ENCODE peak calls at places on chromosomes 11 and 22, in ten cellular contexts. D is psoas muscle, P is gastrocnemius medialis, L is brain microvascular endothelial cell, I is fibroblast of the aortic adventitia, T is LNCaP clone FGC, S is HCT116, W is fibroblast of pulmonary artery, A is body of pancreas, O is K562. Z is an unnamed sample.

GRCh38 chr11:2942447-2942846 is 13.2 kb upstream of the PHLDA2 start:
- DNase-seq in D (no peak), P (no peak), L (no peak), I (no peak), T (no peak), S (no peak), W (no peak), A (no peak), O (no peak), Z (no peak)

GRCh38 chr11:30719420-30719819 is 133.3 kb upstream of the MPPED2 start:
- DNase-seq in D (no peak), P (no peak), L (no peak), I (no peak), T (no peak), S (no peak), W (no peak), A (no peak), O (no peak), Z (no peak)

GRCh38 chr11:119797736-119798135 is 68.7 kb upstream of the NECTIN1 start:
- DNase-seq in D (no peak), P (no peak), L (no peak), I (no peak), T (no peak), S (no peak), W (no peak), A (no peak), O (no peak), Z (no peak)

GRCh38 chr11:102318469-102318868 is 1.2 kb downstream of the BIRC3 start:
- DNase-seq in D (no peak), P (no peak), L (no peak), I (peak), T (no peak), S (no peak), W (no peak), A (no peak), O (no peak), Z (no peak)

GRCh38 chr11:75352417-75353206 is 1.2 kb upstream of the ARRB1 start:
- DNase-seq in D (no peak), P (no peak), L (no peak), I (no peak), T (no peak), S (no peak), W (no peak), A (peak), O (peak), Z (no peak)

GRCh38 chr11:118929496-118930151 is 3.9 kb upstream of the BCL9L start:
- DNase-seq in D (peak), P (peak), L (peak), I (peak), T (peak), S (peak), W (peak), A (peak), O (peak), Z (peak)

GRCh38 chr22:42067706-42068350 is 2.8 kb downstream of the NAGA start:
- DNase-seq in D (no peak), P (no peak), L (no peak), I (no peak), T (no peak), S (no peak), W (no peak), A (no peak), O (no peak), Z (no peak)

GRCh38 chr22:24156915-24157782 is 24.1 kb upstream of the SUSD2 start:
- DNase-seq in D (peak), P (peak), L (peak), I (peak), T (no peak), S (peak), W (peak), A (peak), O (peak), Z (no peak)

GRCh38 chr11:97963528-97964331 is 1057.0 kb upstream of the CNTN5 start:
- DNase-seq in D (no peak), P (no peak), L (no peak), I (peak), T (no peak), S (no peak), W (peak), A (no peak), O (peak), Z (no peak)

GRCh38 chr22:28884754-28885375 is 1.5 kb downstream of the ZNRF3 start:
- DNase-seq in D (no peak), P (no peak), L (no peak), I (no peak), T (no peak), S (no peak), W (no peak), A (no peak), O (no peak), Z (no peak)

GRCh38 chr11:128553662-128554392 is 33.5 kb downstream of the ETS1 start:
- DNase-seq in D (no peak), P (no peak), L (no peak), I (peak), T (no peak), S (no peak), W (peak), A (no peak), O (no peak), Z (no peak)

GRCh38 chr11:117818036-117818858 is 6.3 kb downstream of the FXYD2 start:
- DNase-seq in D (peak), P (no peak), L (peak), I (no peak), T (no peak), S (no peak), W (peak), A (no peak), O (peak), Z (no peak)

GRCh38 chr22:38653741-38654140 is 2.5 kb downstream of the FAM227A start:
- DNase-seq in D (no peak), P (no peak), L (no peak), I (no peak), T (no peak), S (no peak), W (no peak), A (no peak), O (no peak), Z (no peak)

GRCh38 chr11:124402326-124402922 is 3.6 kb upstream of the OR8B3 start:
- DNase-seq in D (no peak), P (no peak), L (peak), I (peak), T (peak), S (peak), W (peak), A (peak), O (peak), Z (peak)

GRCh38 chr11:86620796-86621575 is 51.4 kb downstream of the ME3 start:
- DNase-seq in D (no peak), P (no peak), L (no peak), I (peak), T (no peak), S (no peak), W (peak), A (no peak), O (no peak), Z (peak)

GRCh38 chr11:31799794-31800397 is 11.2 kb downstream of the PAX6 start:
- DNase-seq in D (no peak), P (no peak), L (no peak), I (no peak), T (no peak), S (no peak), W (no peak), A (no peak), O (no peak), Z (no peak)

GRCh38 chr11:32231909-32232493 is 141.1 kb downstream of the RCN1 start:
- DNase-seq in D (no peak), P (no peak), L (peak), I (peak), T (peak), S (peak), W (peak), A (no peak), O (peak), Z (no peak)

GRCh38 chr11:131392528-131393255 is 22.3 kb downstream of the NTM start:
- DNase-seq in D (no peak), P (no peak), L (no peak), I (no peak), T (no peak), S (no peak), W (no peak), A (no peak), O (no peak), Z (no peak)

GRCh38 chr22:27842236-27842993 is 40.9 kb upstream of the MN1 start:
- DNase-seq in D (no peak), P (no peak), L (no peak), I (no peak), T (no peak), S (no peak), W (no peak), A (no peak), O (no peak), Z (no peak)

GRCh38 chr11:85941380-85941973 is 86.3 kb downstream of the CCDC83 start:
- DNase-seq in D (peak), P (peak), L (peak), I (peak), T (peak), S (no peak), W (peak), A (peak), O (peak), Z (peak)

GRCh38 chr11:134537941-134538340 is 125.9 kb upstream of the B3GAT1 start:
- DNase-seq in D (peak), P (no peak), L (no peak), I (no peak), T (no peak), S (no peak), W (no peak), A (peak), O (no peak), Z (no peak)

GRCh38 chr22:22923930-22924329 is 36.3 kb downstream of the IGLL5 start:
- DNase-seq in D (no peak), P (no peak), L (no peak), I (no peak), T (no peak), S (no peak), W (no peak), A (no peak), O (peak), Z (no peak)

GRCh38 chr11:122215244-122215992 is 99.4 kb upstream of the BLID start:
- DNase-seq in D (peak), P (peak), L (peak), I (peak), T (no peak), S (peak), W (peak), A (peak), O (peak), Z (peak)

GRCh38 chr11:4551346-4551979 is 6.5 kb downstream of the OR52M1 start:
- DNase-seq in D (no peak), P (no peak), L (peak), I (peak), T (no peak), S (no peak), W (peak), A (no peak), O (peak), Z (no peak)

GRCh38 chr11:4049006-4049405 is 45.6 kb upstream of the RRM1 start:
- DNase-seq in D (no peak), P (no peak), L (no peak), I (no peak), T (no peak), S (no peak), W (peak), A (no peak), O (no peak), Z (no peak)

GRCh38 chr11:103936059-103936458 is 100.4 kb upstream of the DDI1 start:
- DNase-seq in D (no peak), P (no peak), L (peak), I (peak), T (no peak), S (no peak), W (no peak), A (no peak), O (no peak), Z (no peak)

GRCh38 chr22:37283393-37283937 is 1.2 kb downstream of the CYTH4 start:
- DNase-seq in D (no peak), P (no peak), L (no peak), I (no peak), T (no peak), S (no peak), W (no peak), A (no peak), O (no peak), Z (no peak)
- H3K4me3 ChIP-seq in D (peak), P (no peak), L (no peak), I (no peak), T (no peak), S (no peak), W (no peak), A (no peak), O (no peak), Z (no peak)

DNA sequence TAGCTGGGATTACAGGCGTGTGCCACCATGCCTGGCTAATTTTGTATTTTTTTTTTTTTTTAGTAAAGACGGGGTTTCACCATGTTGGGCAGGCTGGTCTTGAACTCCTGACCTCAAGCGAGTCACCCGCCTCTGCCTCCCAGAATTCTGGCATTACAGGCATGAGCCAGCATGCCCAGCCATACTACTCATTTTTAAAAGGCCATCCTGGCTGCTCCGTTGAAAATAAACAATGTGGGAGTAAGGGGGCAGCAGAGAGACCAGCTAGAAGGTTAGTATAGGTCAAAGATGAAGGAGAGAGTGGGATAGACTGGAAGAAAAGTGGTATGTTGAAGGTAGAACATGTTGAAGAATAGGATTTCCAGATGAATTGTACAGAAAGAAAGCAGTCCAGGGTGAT is 17.6 kb upstream of the LIN7C start:
- DNase-seq in D (no peak), P (no peak), L (peak), I (peak), T (no peak), S (peak), W (peak), A (no peak), O (peak), Z (no peak)
- TF ChIP-seq CTCF in D (no peak), P (no peak), L (peak), I (peak), T (peak), S (peak), W (peak), A (no peak), O (peak), Z (no peak)

DNA sequence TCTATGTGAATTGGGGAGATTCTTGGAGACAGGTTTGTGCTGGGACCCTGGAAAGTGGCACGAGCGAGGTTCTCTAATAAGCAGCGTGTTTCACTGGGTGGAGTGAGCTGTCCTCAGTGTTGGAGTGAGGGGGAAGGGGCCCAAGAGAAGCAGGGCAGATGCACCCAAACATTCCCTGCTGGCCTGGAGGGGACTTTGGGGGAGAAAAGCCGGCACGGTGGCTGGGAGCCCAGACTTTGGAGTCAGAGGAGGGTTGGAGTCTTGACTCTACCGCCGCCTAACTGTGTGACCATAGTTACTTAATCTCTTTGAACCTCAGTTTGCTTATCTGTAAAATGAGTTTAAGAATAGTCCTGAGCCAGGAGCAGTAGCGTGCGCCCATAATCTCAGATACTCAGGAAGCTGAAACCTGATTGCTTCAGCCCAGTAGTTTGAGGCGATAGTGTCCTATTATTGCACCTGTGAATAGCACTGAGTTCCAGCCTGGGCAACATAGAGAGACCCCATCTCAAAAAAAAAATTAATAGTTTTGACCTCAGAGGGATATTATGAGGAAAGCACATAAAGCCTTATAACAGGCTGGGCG is 614 bp downstream of the NR1H3 start:
- DNase-seq in D (no peak), P (no peak), L (no peak), I (no peak), T (no peak), S (no peak), W (no peak), A (no peak), O (no peak), Z (no peak)
- H3K4me3 ChIP-seq in D (peak), P (peak), L (peak), I (peak), T (no peak), S (no peak), W (peak), A (no peak), O (peak), Z (peak)

DNA sequence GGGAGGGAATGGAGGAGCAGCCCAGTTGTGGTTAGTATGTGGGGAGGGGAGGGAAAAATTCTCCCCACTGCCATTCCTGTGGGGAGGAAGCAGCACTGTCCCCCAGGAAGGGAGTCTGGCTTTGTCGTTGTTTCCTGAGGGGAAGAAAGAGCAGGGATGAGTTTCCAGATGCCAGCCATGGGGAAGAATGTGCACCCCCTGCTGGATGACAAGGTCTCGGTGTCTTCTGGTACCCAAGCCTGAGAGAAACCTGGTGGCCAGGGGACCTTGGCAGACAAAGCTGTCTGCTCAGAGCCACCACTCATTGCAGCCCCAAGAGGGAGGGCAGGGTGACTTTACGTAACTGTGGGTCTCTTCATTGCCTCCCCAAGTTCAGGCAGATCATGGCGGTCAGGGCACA is 81.3 kb upstream of the CD82 start:
- DNase-seq in D (no peak), P (no peak), L (no peak), I (peak), T (no peak), S (peak), W (peak), A (no peak), O (peak), Z (no peak)
- TF ChIP-seq CTCF in D (peak), P (peak), L (peak), I (no peak), T (peak), S (peak), W (peak), A (no peak), O (peak), Z (peak)